ENCODE peak calls at places on chromosomes 3 and 15, in four cellular contexts. Y is H1, F is hepatic stellate cell, Z is NCI-H1092 treated with DMSO at 0.1 percent for 48 hours. L is an unnamed sample.

GRCh38 chr3:72892081-72892763 is 4.4 kb downstream of the GXYLT2 start:
- DNase-seq in Y (no peak), F (peak), Z (peak), L (peak)

GRCh38 chr15:45795487-45796069 is 160.7 kb downstream of the SQOR start:
- DNase-seq in Y (no peak), F (no peak), Z (peak), L (peak)

GRCh38 chr3:172142074-172143059 is 103.0 kb downstream of the FNDC3B start:
- DNase-seq in Y (no peak), F (no peak), Z (no peak), L (peak)

GRCh38 chr15:48021336-48022086 is 99.3 kb upstream of the SLC24A5 start:
- DNase-seq in Y (no peak), F (no peak), Z (peak), L (no peak)

GRCh38 chr3:10551821-10552630 is 46.6 kb upstream of the ATP2B2 start:
- DNase-seq in Y (peak), F (no peak), Z (no peak), L (peak)

GRCh38 chr3:194046995-194047681 is 88.8 kb upstream of the HES1 start:
- DNase-seq in Y (no peak), F (no peak), Z (peak), L (no peak)

GRCh38 chr3:194322701-194323174 is 28.4 kb downstream of the CPN2 start:
- DNase-seq in Y (no peak), F (peak), Z (no peak), L (peak)

GRCh38 chr15:75202251-75203016 is 752 bp downstream of the C15orf39 start:
- DNase-seq in Y (no peak), F (peak), Z (peak), L (peak)

GRCh38 chr15:38068600-38068999 is 134.2 kb downstream of the TMCO5A start:
- DNase-seq in Y (no peak), F (no peak), Z (no peak), L (no peak)

GRCh38 chr3:42778644-42779043 is 5.6 kb upstream of the CCDC13 start:
- DNase-seq in Y (no peak), F (peak), Z (no peak), L (no peak)

GRCh38 chr3:126989316-126990023 is 6.6 kb downstream of the PLXNA1 start:
- DNase-seq in Y (no peak), F (no peak), Z (no peak), L (no peak)

GRCh38 chr3:86563358-86563970 is 427.5 kb downstream of the VGLL3 start:
- DNase-seq in Y (no peak), F (peak), Z (peak), L (peak)

GRCh38 chr3:60575726-60576272 is 675.5 kb downstream of the FHIT start:
- DNase-seq in Y (no peak), F (no peak), Z (no peak), L (no peak)

GRCh38 chr3:183430325-183430957 is 2.0 kb upstream of the MCF2L2 start:
- DNase-seq in Y (no peak), F (no peak), Z (no peak), L (no peak)

GRCh38 chr3:57163751-57164150 is 1.4 kb downstream of the IL17RD start:
- DNase-seq in Y (no peak), F (no peak), Z (no peak), L (no peak)

GRCh38 chr15:88454867-88455810 is 12.0 kb downstream of the MRPL46 start:
- DNase-seq in Y (peak), F (peak), Z (peak), L (peak)

GRCh38 chr3:130604806-130605205 is 87.8 kb downstream of the COL6A6 start:
- DNase-seq in Y (no peak), F (no peak), Z (no peak), L (no peak)

GRCh38 chr15:45087513-45087912 is 26.5 kb downstream of the DUOX2 start:
- DNase-seq in Y (no peak), F (no peak), Z (no peak), L (no peak)

GRCh38 chr3:7977245-7978103 is 524.1 kb upstream of the LMCD1 start:
- DNase-seq in Y (no peak), F (no peak), Z (no peak), L (peak)

GRCh38 chr3:111781561-111782446 is 77.3 kb upstream of the PHLDB2 start:
- DNase-seq in Y (no peak), F (no peak), Z (no peak), L (no peak)

GRCh38 chr3:197522183-197522715 is 33.5 kb downstream of the BDH1 start:
- DNase-seq in Y (no peak), F (no peak), Z (no peak), L (no peak)

GRCh38 chr3:128009952-128010846 is 42.0 kb upstream of the SEC61A1 start:
- DNase-seq in Y (no peak), F (no peak), Z (no peak), L (no peak)

GRCh38 chr3:24318668-24319287 is 175.9 kb downstream of the THRB start:
- DNase-seq in Y (no peak), F (peak), Z (no peak), L (no peak)

GRCh38 chr15:69802432-69802831 is 295.3 kb downstream of the TLE3 start:
- DNase-seq in Y (no peak), F (no peak), Z (no peak), L (no peak)

GRCh38 chr15:94086360-94086759 is 145.0 kb upstream of the MCTP2 start:
- DNase-seq in Y (no peak), F (no peak), Z (no peak), L (no peak)

GRCh38 chr15:58043192-58043903 is 22.2 kb downstream of the ALDH1A2 start:
- DNase-seq in Y (no peak), F (no peak), Z (no peak), L (peak)

GRCh38 chr3:149534082-149534481 is 59.6 kb downstream of the TM4SF4 start:
- DNase-seq in Y (no peak), F (no peak), Z (no peak), L (no peak)

GRCh38 chr15:75069301-75069925 is 46.0 kb downstream of the PPCDC start:
- DNase-seq in Y (no peak), F (no peak), Z (no peak), L (no peak)

GRCh38 chr3:80445641-80446040 is 677.8 kb upstream of the ROBO1 start:
- DNase-seq in Y (no peak), F (no peak), Z (no peak), L (no peak)

GRCh38 chr3:187063286-187064081 is 75.8 kb downstream of the RPL39L start:
- DNase-seq in Y (no peak), F (no peak), Z (no peak), L (no peak)

GRCh38 chr3:168095611-168096209 is at the start of gene GOLIM4:
- DNase-seq in Y (peak), F (peak), Z (peak), L (peak)

GRCh38 chr3:143119974-143120715 is 574 bp downstream of the CHST2 start:
- DNase-seq in Y (peak), F (peak), Z (no peak), L (no peak)

L was measured in COLO829.